ENCODE peak calls at places on chromosomes 2 and 18, in nine cellular contexts. L is HepG2, Y is NT2/D1, E is mesendoderm, H is kidney, W is GM23248, A is PC-3, U is colonic mucosa, T is mammary epithelial cell. X is an unnamed sample.

GRCh38 chr2:153431114-153431513 is 47.4 kb downstream of the RPRM start:
- DNase-seq in L (no peak), Y (no peak), E (no peak), H (no peak), W (no peak), A (no peak), U (no peak), T (no peak), X (no peak)

GRCh38 chr2:175690113-175690716 is 311.9 kb downstream of the LNPK start:
- DNase-seq in L (peak; percentile 72), Y (peak; percentile 69), E (peak; percentile 73), H (no peak), W (peak; percentile 71), A (peak; percentile 86), U (peak; percentile 50), T (peak; percentile 49), X (peak; percentile 88)

GRCh38 chr2:180077295-180077906 is 70.3 kb upstream of the CWC22 start:
- DNase-seq in L (peak; percentile 5), Y (no peak), E (peak; percentile 21), H (no peak), W (peak; percentile 40), A (peak; percentile 61), U (no peak), T (peak; percentile 6), X (no peak)

GRCh38 chr18:41457730-41458129 is 497.3 kb upstream of the PIK3C3 start:
- DNase-seq in L (no peak), Y (no peak), E (no peak), H (no peak), W (no peak), A (no peak), U (no peak), T (no peak), X (no peak)

GRCh38 chr2:189393440-189394111 is 47.7 kb upstream of the WDR75 start:
- DNase-seq in L (no peak), Y (no peak), E (peak; percentile 50), H (no peak), W (peak; percentile 94), A (peak; percentile 94), U (no peak), T (peak; percentile 95), X (no peak)

GRCh38 chr2:96866986-96867755 is 2.7 kb downstream of the SEMA4C start:
- DNase-seq in L (no peak), Y (no peak), E (no peak), H (no peak), W (no peak), A (no peak), U (no peak), T (no peak), X (no peak)

GRCh38 chr18:70513502-70514171 is 224.8 kb downstream of the SOCS6 start:
- DNase-seq in L (peak; percentile 7), Y (no peak), E (no peak), H (no peak), W (no peak), A (peak; percentile 37), U (peak; percentile 23), T (no peak), X (no peak)

GRCh38 chr2:230473378-230473777 is 57.4 kb downstream of the SP100 start:
- DNase-seq in L (no peak), Y (no peak), E (no peak), H (no peak), W (peak; percentile 5), A (no peak), U (no peak), T (no peak), X (no peak)

GRCh38 chr2:215728504-215729065 is 284.8 kb downstream of the MREG start:
- DNase-seq in L (peak; percentile 34), Y (no peak), E (no peak), H (no peak), W (peak; percentile 93), A (peak; percentile 91), U (no peak), T (peak; percentile 99), X (no peak)

GRCh38 chr18:77067315-77068061 is 65.1 kb downstream of the MBP start:
- DNase-seq in L (peak; percentile 34), Y (no peak), E (peak; percentile 60), H (no peak), W (peak; percentile 97), A (peak; percentile 86), U (peak; percentile 52), T (peak; percentile 89), X (no peak)

GRCh38 chr2:225740086-225740485 is 340.6 kb downstream of the NYAP2 start:
- DNase-seq in L (no peak), Y (no peak), E (no peak), H (no peak), W (peak; percentile 2), A (no peak), U (no peak), T (no peak), X (no peak)

GRCh38 chr2:73091164-73091563 is 19.7 kb upstream of the SFXN5 start:
- DNase-seq in L (peak; percentile 84), Y (no peak), E (peak; percentile 57), H (peak; percentile 37), W (peak; percentile 48), A (no peak), U (no peak), T (no peak), X (no peak)

GRCh38 chr2:173589604-173590277 is 235.1 kb downstream of the CDCA7 start:
- DNase-seq in L (no peak), Y (no peak), E (no peak), H (no peak), W (no peak), A (peak; percentile 95), U (no peak), T (peak; percentile 94), X (no peak)

DNA sequence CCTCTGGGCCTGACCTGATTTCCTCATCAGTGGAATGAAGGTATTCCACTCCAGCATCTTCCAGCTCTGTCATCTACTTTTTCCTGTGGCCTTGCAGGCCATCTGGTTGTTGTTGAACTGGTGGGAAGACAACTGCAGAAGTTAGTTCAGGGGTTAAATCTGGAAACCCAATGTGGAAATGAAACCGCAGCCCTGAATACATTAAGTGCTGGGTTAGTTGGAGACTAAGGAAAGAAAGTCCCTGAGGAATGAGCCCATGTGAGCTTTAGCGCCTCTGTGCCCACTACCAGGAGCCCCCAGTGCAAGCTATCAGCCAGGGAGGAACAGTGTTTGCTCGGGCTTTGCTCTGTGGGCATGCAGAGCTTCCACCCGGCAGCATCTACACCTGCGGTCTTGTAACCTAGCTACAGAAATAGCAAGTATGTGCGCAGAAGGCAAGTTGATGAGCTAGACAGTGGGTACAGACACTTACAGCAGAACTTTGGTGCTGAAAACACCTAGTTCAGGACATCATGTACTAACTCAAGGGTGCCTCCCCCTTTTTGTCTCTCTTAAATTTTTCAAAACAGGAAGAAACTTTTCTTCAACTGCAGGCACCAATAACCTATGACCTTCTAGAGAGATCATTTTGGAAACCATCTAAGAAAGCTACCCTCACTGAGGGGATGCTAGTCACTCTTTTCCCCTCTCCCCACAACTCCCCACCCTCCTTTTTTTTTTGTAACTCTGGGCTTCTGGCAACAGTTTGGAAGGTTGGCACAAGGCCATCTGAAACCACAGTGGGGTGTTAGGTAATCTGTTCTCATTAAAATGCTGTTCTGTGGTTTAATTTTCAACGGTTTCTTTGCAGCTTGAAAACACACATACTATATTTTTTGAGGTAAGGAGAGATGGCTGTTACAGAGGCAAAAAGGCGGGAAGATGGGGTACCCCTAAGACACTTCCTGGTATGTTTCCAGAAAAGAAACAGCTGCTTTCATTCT is 18.3 kb upstream of the CXCR4 start:
- DNase-seq in L (no peak), Y (no peak), E (no peak), H (no peak), W (no peak), A (no peak), U (peak; percentile 20), T (no peak), X (peak; percentile 50)
- H3K9ac ChIP-seq in L (no peak overlapping the region), Y (no peak overlapping the region), E (no peak overlapping the region), H (no peak overlapping the region), W (no peak overlapping the region), A (no peak overlapping the region), U (no peak overlapping the region), T (no peak overlapping the region), X (no peak overlapping the region)

DNA sequence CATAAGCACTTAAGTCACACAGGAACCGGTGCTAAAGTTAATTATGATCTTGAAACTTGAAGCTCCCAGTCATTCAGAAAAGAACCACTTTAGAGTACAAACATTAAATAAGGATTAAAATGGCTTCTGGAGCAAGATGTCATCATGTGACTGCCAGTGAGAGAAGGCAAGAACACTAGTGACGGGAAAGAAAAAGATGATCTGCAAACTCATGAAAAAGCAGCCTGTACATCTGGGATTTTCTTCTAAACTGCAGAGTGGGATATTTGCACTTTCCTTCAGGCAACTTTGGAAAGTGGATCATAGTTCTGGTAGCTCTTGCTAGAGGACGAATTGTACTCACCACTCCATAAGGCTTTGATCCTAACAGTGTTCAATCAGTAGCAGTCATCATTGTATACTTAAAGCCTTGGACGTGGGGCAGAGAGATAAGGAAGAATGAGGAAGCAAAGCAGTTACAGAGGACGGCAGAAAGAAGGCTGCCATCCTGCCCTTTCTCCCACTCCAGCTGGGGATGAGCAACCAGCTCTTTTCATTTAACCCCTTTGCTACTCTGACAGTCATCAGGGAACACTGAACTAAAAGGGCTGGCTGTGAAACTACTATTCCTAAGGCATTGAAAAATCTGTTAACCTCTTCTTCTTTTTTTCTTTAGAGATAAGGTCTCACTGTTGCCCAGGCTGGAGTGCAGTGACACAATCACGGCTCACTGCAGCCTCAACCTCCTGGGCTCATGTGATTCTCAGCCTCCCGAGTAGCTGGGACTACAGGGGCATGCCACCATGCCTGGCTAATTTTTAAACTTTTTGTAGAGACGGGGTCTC is 18.1 kb downstream of the ABHD3 start:
- DNase-seq in L (peak; percentile 95), Y (no peak), E (no peak), H (no peak), W (peak; percentile 6), A (no peak), U (peak; percentile 45), T (no peak), X (no peak)
- H3K9ac ChIP-seq in L (peak overlapping the region; percentile 57), Y (no peak overlapping the region), E (no peak overlapping the region), H (no peak overlapping the region), W (no peak overlapping the region), A (no peak overlapping the region), U (peak overlapping the region; percentile 58), T (no peak overlapping the region), X (no peak overlapping the region)

DNA sequence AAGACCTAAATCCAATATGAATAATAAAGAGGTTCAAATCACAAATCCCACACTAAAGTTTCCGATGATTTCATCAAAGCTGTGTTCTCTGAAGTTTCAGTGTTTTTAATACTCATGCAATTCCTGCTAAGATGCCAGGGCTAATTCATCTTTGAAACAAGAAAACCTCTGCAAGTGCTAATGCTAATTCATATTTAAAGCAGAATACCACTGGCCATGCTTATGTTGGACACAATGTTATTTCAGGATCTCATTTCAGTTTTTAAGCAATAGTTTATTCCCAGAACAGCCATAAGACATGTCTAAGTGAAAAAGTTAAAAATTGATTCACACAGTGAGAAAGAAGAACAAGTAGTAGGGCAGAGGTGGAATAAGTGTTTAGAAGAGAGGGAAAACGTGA is 62.8 kb downstream of the GRB14 start:
- DNase-seq in L (no peak), Y (no peak), E (no peak), H (no peak), W (no peak), A (no peak), U (no peak), T (no peak), X (no peak)
- H3K9ac ChIP-seq in L (no peak overlapping the region), Y (no peak overlapping the region), E (no peak overlapping the region), H (no peak overlapping the region), W (no peak overlapping the region), A (no peak overlapping the region), U (no peak overlapping the region), T (no peak overlapping the region), X (no peak overlapping the region)

DNA sequence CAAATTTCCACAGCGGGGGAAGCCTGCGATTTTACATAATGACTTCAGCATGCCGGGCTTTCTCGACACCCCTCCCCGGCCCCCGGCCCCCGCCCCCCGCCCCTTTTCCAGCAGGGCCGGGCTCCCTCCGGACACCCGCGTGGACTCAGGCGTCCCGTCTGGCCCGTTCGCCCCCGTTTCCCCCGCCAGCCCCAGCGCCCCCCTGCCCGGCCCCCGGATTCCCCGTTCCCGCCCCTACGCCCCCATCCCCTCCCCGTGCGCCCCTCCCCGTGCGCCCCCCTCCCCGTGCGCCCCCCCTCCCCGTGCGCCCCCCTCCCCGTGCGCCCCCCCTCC is 456 bp upstream of the NFATC1 start:
- DNase-seq in L (no peak), Y (no peak), E (no peak), H (no peak), W (no peak), A (no peak), U (no peak), T (no peak), X (no peak)
- H3K9ac ChIP-seq in L (no peak overlapping the region), Y (no peak overlapping the region), E (no peak overlapping the region), H (no peak overlapping the region), W (peak overlapping the region; percentile 95), A (no peak overlapping the region), U (no peak overlapping the region), T (no peak overlapping the region), X (no peak overlapping the region)

X was measured in SK-N-MC.